ENCODE peak calls at places on chromosomes 6 and 20, in four cellular contexts. V, R, T and G are unnamed samples.
A peak's percentile ranks its signal among the peaks of the same experiment; 100 is the strongest.

GRCh38 chr6:52663120-52663934 is 7.6 kb upstream of the TMEM14A start:
- DNase-seq in V (no peak), R (peak; percentile 29), T (no peak), G (peak; percentile 37)

GRCh38 chr6:46220351-46221220 is 49.8 kb upstream of the ENPP5 start:
- DNase-seq in V (no peak), R (no peak), T (no peak), G (no peak)

GRCh38 chr6:157974341-157974894 is 7.2 kb upstream of the SYNJ2 start:
- DNase-seq in T (no peak), V (no peak), R (no peak), G (no peak)

GRCh38 chr6:119201486-119201885 is 123.0 kb upstream of the FAM184A start:
- DNase-seq in R (no peak), V (no peak), T (no peak), G (no peak)

GRCh38 chr6:83518946-83519489 is 6.7 kb downstream of the PRSS35 start:
- DNase-seq in R (no peak), V (no peak), T (no peak), G (no peak)

GRCh38 chr6:144248470-144249301 is 36.4 kb upstream of the UTRN start:
- DNase-seq in T (no peak), R (peak; percentile 85), V (no peak), G (peak; percentile 52)

GRCh38 chr6:147559016-147559415 is 50.5 kb downstream of the SAMD5 start:
- DNase-seq in V (no peak), T (no peak), R (no peak), G (no peak)

GRCh38 chr20:38190166-38190565 is 25.1 kb upstream of the TGM2 start:
- DNase-seq in R (no peak), T (no peak), V (no peak), G (no peak)

GRCh38 chr6:161373905-161374451 is 100.1 kb upstream of the AGPAT4 start:
- DNase-seq in V (peak; percentile 82), T (peak; percentile 73), R (no peak), G (no peak)

GRCh38 chr20:34269996-34270627 is 28.9 kb downstream of the ASIP start:
- DNase-seq in R (no peak), V (no peak), T (no peak), G (peak; percentile 68)

GRCh38 chr20:58907481-58908137 is 55.1 kb downstream of the GNAS start:
- DNase-seq in V (peak; percentile 84), T (peak; percentile 88), R (peak; percentile 96), G (peak; percentile 99)
- H3K4me3 ChIP-seq in V (peak overlapping the region; percentile 48), T (peak overlapping the region; percentile 38), R (peak overlapping the region; percentile 14), G (no peak overlapping the region)

DNA sequence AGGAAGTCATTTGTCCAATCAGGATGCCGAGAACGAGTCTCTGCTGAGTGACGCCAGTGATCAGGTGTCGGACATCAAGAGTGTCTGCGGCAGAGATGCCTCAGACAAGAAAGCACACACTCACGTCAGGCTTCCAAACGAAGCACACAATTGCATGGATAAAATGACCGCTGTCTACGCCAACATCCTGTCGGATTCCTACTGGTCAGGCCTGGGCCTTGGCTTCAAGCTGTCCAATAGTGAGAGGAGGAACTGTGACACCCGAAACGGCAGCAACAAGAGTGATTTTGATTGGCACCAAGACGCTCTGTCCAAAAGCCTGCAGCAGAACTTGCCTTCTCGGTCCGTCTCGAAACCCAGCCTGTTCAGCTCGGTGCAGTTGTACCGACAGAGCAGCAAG is 281.5 kb downstream of the TSHZ2 start:
- DNase-seq in T (no peak), R (no peak), V (no peak), G (no peak)
- H3K4me3 ChIP-seq in T (no peak overlapping the region), R (no peak overlapping the region), V (no peak overlapping the region), G (no peak overlapping the region)

DNA sequence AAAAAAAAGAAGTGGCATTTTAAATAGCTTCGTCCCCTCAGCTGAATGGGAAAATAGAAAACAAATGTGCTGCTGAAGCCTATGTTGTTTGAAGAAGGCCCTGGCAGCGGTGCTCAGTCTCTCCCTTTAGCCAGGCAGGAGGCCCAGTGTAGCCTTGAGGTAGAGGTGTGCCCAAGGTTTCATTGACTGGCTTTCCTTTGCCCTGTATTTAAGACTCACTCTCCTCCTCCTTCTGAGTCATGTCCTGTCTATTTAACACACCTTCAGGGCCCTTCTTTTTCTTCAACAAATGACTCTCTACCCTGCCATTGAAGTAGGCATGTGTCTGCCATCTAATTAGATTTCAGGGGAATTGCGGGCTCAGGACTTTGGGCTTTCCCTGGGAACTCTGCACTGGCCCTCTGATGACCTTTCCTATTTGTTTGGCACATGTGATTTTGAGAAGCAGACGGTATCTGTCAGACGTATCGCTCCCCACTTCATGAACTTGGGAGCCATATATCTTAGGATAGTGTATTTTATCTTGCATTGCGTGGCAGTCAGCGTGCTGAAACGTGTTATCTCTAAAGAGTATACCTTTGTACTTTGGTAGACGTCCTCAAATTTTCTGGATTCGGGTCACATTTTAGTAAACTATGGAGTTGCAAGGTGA is 4.3 kb downstream of the TJAP1 start:
- DNase-seq in T (no peak), R (no peak), V (no peak), G (no peak)
- H3K4me3 ChIP-seq in T (no peak overlapping the region), R (no peak overlapping the region), V (no peak overlapping the region), G (no peak overlapping the region)

GRCh38 chr20:9515761-9516657 is 1.6 kb downstream of the LAMP5 start:
- DNase-seq in V (no peak), T (peak; percentile 67), R (no peak), G (no peak)

GRCh38 chr20:9514072-9514460 is 324 bp upstream of the LAMP5 start:
- DNase-seq in R (no peak), V (no peak), T (no peak), G (no peak)

GRCh38 chr20:9516658-9516987 is 2.2 kb downstream of the LAMP5 start:
- DNase-seq in R (no peak), V (no peak), T (no peak), G (no peak)

GRCh38 chr20:9515211-9515580 is 806 bp downstream of the LAMP5 start:
- DNase-seq in T (no peak), V (no peak), R (no peak), G (no peak)

DNA sequence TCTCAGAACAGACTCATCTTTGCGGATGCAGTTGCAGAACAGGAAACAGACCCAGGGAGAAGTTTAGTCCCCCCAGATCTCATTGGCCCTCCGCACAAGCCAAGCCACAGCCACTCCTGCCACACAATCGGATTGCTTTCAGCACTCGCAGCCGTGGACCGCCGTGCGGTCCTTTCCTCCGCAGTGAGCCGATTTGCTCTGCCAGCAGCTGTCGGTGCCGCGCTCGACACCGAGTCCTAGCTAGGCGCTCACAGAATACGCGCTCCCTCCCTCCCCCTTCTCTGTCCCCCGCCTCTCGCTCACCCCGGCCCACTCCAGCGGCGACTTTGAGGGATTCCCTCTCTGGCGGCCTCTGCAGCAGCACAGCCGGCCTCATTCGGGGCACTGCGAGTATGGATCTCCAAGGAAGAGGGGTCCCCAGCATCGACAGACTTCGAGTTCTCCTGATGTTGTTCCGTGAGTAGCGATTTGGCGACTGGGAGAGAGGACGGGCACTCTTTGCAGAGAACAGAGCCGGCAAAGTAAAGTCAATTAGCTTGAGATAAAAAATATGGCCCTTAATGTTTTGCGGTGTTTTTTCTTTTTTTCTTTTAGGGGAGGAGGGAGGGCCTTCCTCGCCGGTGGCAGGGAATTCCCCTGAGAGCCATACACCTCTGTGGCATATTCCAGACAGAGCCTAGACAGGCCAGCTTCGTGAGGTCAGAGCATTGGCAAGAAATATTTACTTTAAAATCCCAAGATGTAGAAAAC is at the start of gene LAMP5:
- DNase-seq in T (peak; percentile 47), R (no peak), V (no peak), G (no peak)
- H3K4me3 ChIP-seq in T (peak within 1 kb of the TSS; percentile 29), R (no peak within 1 kb of the TSS), V (peak within 1 kb of the TSS; percentile 54), G (peak within 1 kb of the TSS; percentile 20)